ENCODE peak calls at places on chromosome 2, in four cellular contexts. B, Y, U and K are unnamed samples.

GRCh38 chr2:221747289-221747972 is 175.3 kb upstream of the EPHA4 start:
- DNase-seq in B (no peak), Y (no peak), U (no peak), K (no peak)

GRCh38 chr2:55236992-55237543 is 4.6 kb downstream of the RPS27A start:
- DNase-seq in Y (no peak), U (no peak), B (no peak), K (no peak)

GRCh38 chr2:108621087-108621559 is 86.9 kb downstream of the LIMS1 start:
- DNase-seq in Y (peak; percentile 31), U (peak; percentile 95), B (peak; percentile 46), K (peak; percentile 76)

GRCh38 chr2:73981081-73981968 is 3.4 kb upstream of the TET3 start:
- DNase-seq in Y (peak; percentile 29), B (no peak), U (peak; percentile 82), K (peak; percentile 81)

GRCh38 chr2:179428659-179429058 is 164.0 kb upstream of the SESTD1 start:
- DNase-seq in B (no peak), Y (no peak), U (peak; percentile 39), K (no peak)

GRCh38 chr2:241051578-241052487 is 50.3 kb downstream of the MTERF4 start:
- DNase-seq in Y (no peak), U (no peak), B (no peak), K (no peak)

GRCh38 chr2:136377423-136378382 is 259.8 kb upstream of the CXCR4 start:
- DNase-seq in U (no peak), Y (no peak), B (no peak), K (peak; percentile 5)

GRCh38 chr2:2860583-2861300 is 516.9 kb downstream of the EIPR1 start:
- DNase-seq in U (no peak), B (no peak), Y (no peak), K (no peak)

GRCh38 chr2:28824870-28825269 is 14.2 kb downstream of the SPDYA start:
- DNase-seq in B (no peak), Y (no peak), U (no peak), K (no peak)

GRCh38 chr2:67169417-67170140 is 227.6 kb upstream of the ETAA1 start:
- DNase-seq in U (peak; percentile 54), Y (no peak), B (peak; percentile 56), K (no peak)

GRCh38 chr2:20071397-20072383 is 20.3 kb upstream of the LAPTM4A start:
- DNase-seq in U (peak; percentile 90), B (peak; percentile 98), Y (peak; percentile 21), K (peak; percentile 58)

GRCh38 chr2:6674381-6674780 is 191.3 kb downstream of the CMPK2 start:
- DNase-seq in Y (no peak), U (no peak), B (no peak), K (no peak)

GRCh38 chr2:116319935-116320334 is 1494.6 kb upstream of the DDX18 start:
- DNase-seq in U (peak; percentile 89), Y (no peak), B (no peak), K (no peak)

GRCh38 chr2:223460774-223461211 is 141.4 kb downstream of the SCG2 start:
- DNase-seq in U (peak; percentile 8), B (peak; percentile 82), Y (no peak), K (no peak)

GRCh38 chr2:74138952-74139323 is 8.8 kb downstream of the BOLA3 start:
- DNase-seq in B (no peak), Y (no peak), U (peak; percentile 30), K (peak; percentile 72)

GRCh38 chr2:51441786-51442185 is 409.9 kb upstream of the NRXN1 start:
- DNase-seq in U (no peak), B (peak; percentile 6), Y (no peak), K (no peak)

GRCh38 chr2:234099266-234099665 is 48.8 kb downstream of the SPP2 start:
- DNase-seq in B (no peak), U (no peak), Y (no peak), K (no peak)

GRCh38 chr2:234102112-234102511 is 51.6 kb downstream of the SPP2 start:
- DNase-seq in B (no peak), U (no peak), Y (no peak), K (no peak)

GRCh38 chr2:234100686-234101085 is 50.2 kb downstream of the SPP2 start:
- DNase-seq in B (no peak), U (no peak), Y (no peak), K (no peak)

GRCh38 chr2:234096164-234096563 is 45.7 kb downstream of the SPP2 start:
- DNase-seq in U (no peak), B (no peak), Y (no peak), K (no peak)

DNA sequence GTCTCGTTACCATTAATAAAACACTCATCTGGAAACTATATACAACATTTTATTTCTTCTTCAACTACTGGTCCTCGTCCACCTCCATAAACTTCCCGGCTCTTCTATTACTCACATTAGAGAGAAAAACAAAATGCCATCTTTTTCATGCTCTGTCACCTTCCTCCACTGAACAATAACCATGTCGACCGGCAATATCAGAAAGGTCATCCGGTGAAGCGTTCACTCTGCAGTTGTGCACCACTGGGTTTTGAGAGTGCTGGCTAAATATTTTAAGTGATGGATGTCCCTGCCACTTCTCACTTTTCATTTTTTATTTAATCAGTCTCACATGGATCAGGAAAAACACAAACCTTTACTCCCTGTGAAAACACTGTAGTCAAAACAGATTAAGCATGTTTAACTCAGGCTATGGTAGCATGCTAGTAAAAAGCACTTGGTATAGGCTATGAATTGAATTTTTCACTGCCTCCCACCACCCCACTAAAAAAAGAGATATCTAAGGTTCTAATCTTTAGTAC is 48.2 kb downstream of the SPP2 start:
- DNase-seq in Y (no peak), U (no peak), B (no peak), K (no peak)
- H4K5ac ChIP-seq in Y (no peak overlapping the region), U (no peak overlapping the region), B (no peak overlapping the region), K (no peak overlapping the region)

DNA sequence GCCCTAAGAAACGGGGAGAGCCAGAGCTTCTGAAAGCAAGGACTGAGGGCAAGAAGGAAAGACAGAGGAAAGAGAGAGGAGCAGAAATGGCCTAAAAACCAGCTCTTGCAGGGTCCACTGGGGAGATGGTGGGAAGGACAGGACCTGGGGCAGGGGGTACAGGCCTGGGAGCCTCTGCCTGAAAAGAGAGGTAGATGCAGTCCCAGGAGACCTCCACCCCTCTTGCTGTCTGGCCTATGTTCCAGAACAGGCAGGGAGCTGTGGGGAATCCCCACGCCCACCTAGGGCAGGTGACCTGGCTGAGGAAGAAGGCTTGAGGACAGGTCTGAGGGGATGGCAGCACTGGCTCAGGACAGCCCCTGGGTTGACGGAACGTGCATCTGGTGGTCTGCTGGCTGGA is 4.6 kb downstream of the CAPN13 start:
- DNase-seq in B (no peak), Y (no peak), U (no peak), K (no peak)
- H2AK5ac ChIP-seq in B (no peak overlapping the region), Y (no peak overlapping the region), U (no peak overlapping the region), K (no peak overlapping the region)

DNA sequence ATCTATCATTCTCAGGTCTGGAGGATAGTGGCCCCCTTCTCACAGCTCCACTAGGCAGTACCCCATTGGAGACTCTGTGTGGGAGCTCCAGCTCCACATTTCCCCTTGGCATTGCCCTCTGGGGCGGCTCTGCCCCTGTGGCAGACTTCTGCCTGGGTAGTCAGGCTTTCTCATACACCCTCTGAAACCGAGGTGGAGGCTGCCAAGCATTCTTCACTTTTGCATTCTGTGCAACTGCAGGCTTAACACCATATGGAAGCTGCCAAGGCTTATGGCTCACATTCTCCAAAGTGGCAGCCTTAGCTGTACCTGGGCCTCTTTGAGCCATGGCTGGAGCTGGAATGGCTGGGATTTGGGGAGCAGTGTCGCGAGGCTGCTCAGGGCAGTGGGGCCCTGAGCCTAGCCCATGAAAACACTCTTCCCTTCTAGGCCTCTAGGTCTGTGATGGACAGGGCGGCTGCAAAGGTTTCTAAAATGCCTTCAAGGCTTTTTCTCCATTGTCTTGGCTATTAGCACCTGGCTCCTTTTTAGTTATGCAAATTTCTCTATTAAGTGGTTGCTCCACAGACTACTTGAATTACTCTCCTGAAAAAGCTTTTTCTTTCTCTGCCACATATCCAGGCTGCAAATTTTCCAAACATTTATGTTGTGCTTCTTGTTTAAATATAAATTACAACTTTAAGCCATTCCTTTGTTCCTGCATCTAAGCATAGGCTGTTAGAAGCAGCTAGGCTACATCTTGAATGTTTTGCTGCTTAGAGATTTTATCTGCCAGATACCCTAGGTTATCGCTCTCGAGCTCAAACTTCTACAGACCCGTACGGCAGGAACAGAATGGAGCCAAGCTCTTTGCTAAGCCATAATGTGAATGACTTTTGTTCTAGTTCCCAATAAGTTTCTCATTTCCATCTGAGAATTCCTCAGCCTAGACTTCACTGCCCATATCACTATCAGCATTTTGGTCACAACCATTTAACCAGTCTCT is 206.5 kb downstream of the CPS1 start:
- DNase-seq in U (peak; percentile 53), B (no peak), Y (peak; percentile 23), K (peak; percentile 68)
- H4K5ac ChIP-seq in U (no peak overlapping the region), B (no peak overlapping the region), Y (no peak overlapping the region), K (no peak overlapping the region)

GRCh38 chr2:172101707-172102158 is 967 bp downstream of the DLX2 start:
- DNase-seq in B (no peak), U (peak; percentile 71), Y (no peak), K (no peak)
- H2AK5ac ChIP-seq in B (peak overlapping the region; percentile 38), U (no peak overlapping the region), Y (no peak overlapping the region), K (no peak overlapping the region)

DNA sequence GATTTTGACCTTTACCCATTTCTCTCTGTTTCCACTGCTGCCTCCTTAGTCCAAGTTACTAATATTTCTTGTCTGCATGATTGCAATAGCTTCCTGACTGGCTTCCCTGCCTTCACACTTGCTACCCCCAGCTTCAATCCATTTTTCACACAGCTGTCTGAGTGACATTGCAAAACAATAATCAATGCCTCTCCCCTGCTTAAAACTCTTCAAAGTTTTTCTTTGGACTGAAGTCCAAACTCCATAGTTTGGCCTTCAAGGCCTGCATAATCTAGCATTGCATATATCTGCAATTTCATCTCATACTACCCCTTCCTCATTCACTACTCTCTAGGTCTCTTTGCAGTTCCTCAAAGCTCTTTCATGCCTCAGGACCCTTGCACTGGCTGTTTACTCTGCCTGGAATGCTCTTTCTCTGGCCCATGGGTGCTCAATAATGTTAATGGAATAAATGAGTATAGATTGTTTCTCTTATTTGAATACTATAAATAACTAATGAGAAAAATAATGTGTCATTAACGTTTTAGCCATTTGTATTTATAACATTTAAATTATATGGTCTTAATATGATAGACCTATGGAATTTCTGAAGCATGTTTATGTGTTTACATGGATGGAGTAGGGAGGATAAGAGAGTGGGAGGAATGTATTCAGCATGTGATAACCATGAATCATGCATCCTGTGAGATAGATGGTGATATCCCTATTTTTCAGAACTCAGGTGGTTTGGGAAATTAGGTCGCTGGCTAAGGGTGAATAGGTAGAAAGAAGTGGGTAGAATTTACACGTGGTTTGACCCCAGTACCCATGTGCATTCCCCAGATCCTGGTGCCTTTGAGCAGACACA is 5.7 kb upstream of the TMEM178A start:
- DNase-seq in B (peak; percentile 17), U (no peak), Y (no peak), K (no peak)
- H4K5ac ChIP-seq in B (no peak overlapping the region), U (no peak overlapping the region), Y (no peak overlapping the region), K (no peak overlapping the region)

GRCh38 chr2:186590538-186591441 is 934 bp downstream of the ITGAV start:
- DNase-seq in U (peak; percentile 69), B (peak; percentile 45), Y (no peak), K (no peak)
- H2AK5ac ChIP-seq in U (no peak overlapping the region), B (peak overlapping the region; percentile 6), Y (no peak overlapping the region), K (no peak overlapping the region)